ENCODE peak calls at places on chromosome 11, in nine cellular contexts. G is GM18507; D is neuronal stem cell; U is uterus; M is activated T-cell treated with anti-CD3 and anti-CD28 coated beads, Interleukin-2, amount 50 U/mL, for 1 hour; K is sciatic nerve; O is HAP-1; B is 8988T; R is brain pericyte. S is an unnamed sample.

GRCh38 chr11:123203934-123204333 is 8.9 kb upstream of the CLMP start:
- DNase-seq in M (no peak), U (no peak), R (no peak), G (no peak), D (no peak), O (no peak), K (no peak), B (no peak), S (no peak)

GRCh38 chr11:130022799-130023198 is 20.2 kb upstream of the PRDM10 start:
- DNase-seq in B (no peak), M (no peak), K (no peak), R (no peak), G (no peak), O (no peak), D (no peak), U (no peak), S (no peak)

GRCh38 chr11:110069158-110069737 is 23.9 kb upstream of the ZC3H12C start:
- DNase-seq in B (no peak), M (no peak), D (no peak), K (peak), R (no peak), O (no peak), G (no peak), U (peak), S (no peak)

GRCh38 chr11:112655386-112655785 is 305.8 kb upstream of the NCAM1 start:
- DNase-seq in O (no peak), U (peak), K (peak), R (no peak), G (no peak), D (no peak), M (no peak), B (no peak), S (no peak)

GRCh38 chr11:78070606-78071005 is 6.9 kb downstream of the THRSP start:
- DNase-seq in R (no peak), M (no peak), K (no peak), U (no peak), B (no peak), G (no peak), O (no peak), D (no peak), S (no peak)

GRCh38 chr11:68194675-68195294 is 18.3 kb downstream of the KMT5B start:
- DNase-seq in O (peak), G (no peak), D (no peak), K (no peak), B (no peak), R (no peak), U (no peak), M (no peak), S (no peak)

GRCh38 chr11:61978703-61979661 is 11.5 kb upstream of the FTH1 start:
- DNase-seq in M (peak), D (no peak), U (peak), B (no peak), R (no peak), G (no peak), K (no peak), O (no peak), S (no peak)

GRCh38 chr11:116927163-116927772 is 89.8 kb upstream of the APOA1 start:
- DNase-seq in G (no peak), M (peak), D (no peak), O (peak), R (no peak), B (no peak), U (no peak), K (no peak), S (peak)

GRCh38 chr11:92776676-92777075 is 192.8 kb upstream of the MTNR1B start:
- DNase-seq in B (no peak), G (no peak), K (no peak), O (no peak), D (no peak), U (no peak), R (no peak), M (no peak), S (no peak)

GRCh38 chr11:106021181-106021966 is 666 bp downstream of the MSANTD4 start:
- DNase-seq in M (no peak), D (no peak), K (no peak), R (no peak), G (no peak), B (peak), U (no peak), O (no peak), S (no peak)

GRCh38 chr11:111097191-111097590 is 148.3 kb upstream of the POU2AF2 start:
- DNase-seq in D (no peak), O (no peak), G (no peak), R (no peak), K (peak), M (no peak), B (no peak), U (peak), S (no peak)